ENCODE peak calls at places on chromosomes 16 and 17, in five cellular contexts. C, N, A, K and B are unnamed samples.

GRCh38 chr16:84834403-84834772 is 14.6 kb downstream of the CRISPLD2 start:
- DNase-seq in A (no peak), K (no peak), N (no peak), C (no peak), B (no peak)

GRCh38 chr17:61303334-61304096 is 96.1 kb upstream of the TBX2 start:
- DNase-seq in N (no peak), C (no peak), A (no peak), K (no peak), B (no peak)

GRCh38 chr16:54286067-54286329 is 589 bp downstream of the IRX3 start:
- DNase-seq in K (no peak), N (no peak), A (no peak), C (no peak), B (no peak)

GRCh38 chr16:64489449-64489848 is 632.4 kb downstream of the CDH11 start:
- DNase-seq in A (no peak), K (no peak), C (no peak), N (no peak), B (no peak)

GRCh38 chr16:62256406-62256805 is 220.2 kb upstream of the CDH8 start:
- DNase-seq in C (no peak), K (no peak), N (no peak), A (no peak), B (no peak)

GRCh38 chr17:78828470-78829185 is 12.0 kb downstream of the USP36 start:
- DNase-seq in N (no peak), A (no peak), K (no peak), C (no peak), B (no peak)

GRCh38 chr16:46728804-46729203 is 19.3 kb downstream of the MYLK3 start:
- DNase-seq in N (no peak), A (no peak), K (no peak), C (no peak), B (no peak)

GRCh38 chr17:80836658-80836965 is 155.0 kb upstream of the CHMP6 start:
- DNase-seq in K (no peak), N (no peak), C (no peak), A (no peak), B (no peak)

GRCh38 chr17:29881256-29881655 is 48.8 kb downstream of the SSH2 start:
- DNase-seq in K (no peak), C (no peak), A (no peak), N (no peak), B (no peak)

GRCh38 chr16:66905633-66906539 is 12.8 kb downstream of the CDH16 start:
- DNase-seq in N (no peak), C (no peak), A (peak), K (no peak), B (no peak)

GRCh38 chr16:58658796-58659211 is 25.8 kb downstream of the SLC38A7 start:
- DNase-seq in N (no peak), C (no peak), K (no peak), A (no peak), B (no peak)

GRCh38 chr16:77967054-77968035 is 55.0 kb upstream of the CLEC3A start:
- DNase-seq in A (no peak), K (no peak), N (no peak), C (no peak), B (no peak)

GRCh38 chr17:3964203-3965122 is at the start of gene ATP2A3:
- DNase-seq in K (peak), A (peak), N (no peak), C (peak), B (no peak)

GRCh38 chr17:69170377-69170776 is 28.7 kb upstream of the ABCA6 start:
- DNase-seq in A (no peak), N (no peak), K (no peak), C (no peak), B (no peak)

GRCh38 chr16:89954462-89954861 is 5.9 kb downstream of the DEF8 start:
- DNase-seq in A (no peak), C (no peak), K (no peak), N (no peak), B (no peak)
- TF ChIP-seq CTCF in A (no peak), C (no peak), K (no peak), N (no peak), B (no peak)

GRCh38 chr16:28090646-28091377 is 27.3 kb upstream of the GSG1L start:
- DNase-seq in C (no peak), N (no peak), A (no peak), K (no peak), B (peak)
- TF ChIP-seq CTCF in C (no peak), N (no peak), A (peak), K (no peak), B (peak)

GRCh38 chr17:8120520-8121443 is 2.5 kb upstream of the ALOXE3 start:
- DNase-seq in K (peak), A (peak), N (peak), C (peak), B (peak)
- TF ChIP-seq CTCF in K (peak), A (peak), N (no peak), C (peak), B (peak)

GRCh38 chr16:24499193-24499814 is 40.1 kb upstream of the RBBP6 start:
- DNase-seq in A (peak), N (no peak), K (peak), C (peak), B (peak)
- TF ChIP-seq CTCF in A (peak), N (no peak), K (no peak), C (peak), B (peak)

GRCh38 chr17:76707985-76708807 is 2.6 kb downstream of the MXRA7 start:
- DNase-seq in K (no peak), A (peak), C (no peak), N (no peak), B (peak)
- TF ChIP-seq CTCF in K (peak), A (peak), C (no peak), N (no peak), B (peak)

DNA sequence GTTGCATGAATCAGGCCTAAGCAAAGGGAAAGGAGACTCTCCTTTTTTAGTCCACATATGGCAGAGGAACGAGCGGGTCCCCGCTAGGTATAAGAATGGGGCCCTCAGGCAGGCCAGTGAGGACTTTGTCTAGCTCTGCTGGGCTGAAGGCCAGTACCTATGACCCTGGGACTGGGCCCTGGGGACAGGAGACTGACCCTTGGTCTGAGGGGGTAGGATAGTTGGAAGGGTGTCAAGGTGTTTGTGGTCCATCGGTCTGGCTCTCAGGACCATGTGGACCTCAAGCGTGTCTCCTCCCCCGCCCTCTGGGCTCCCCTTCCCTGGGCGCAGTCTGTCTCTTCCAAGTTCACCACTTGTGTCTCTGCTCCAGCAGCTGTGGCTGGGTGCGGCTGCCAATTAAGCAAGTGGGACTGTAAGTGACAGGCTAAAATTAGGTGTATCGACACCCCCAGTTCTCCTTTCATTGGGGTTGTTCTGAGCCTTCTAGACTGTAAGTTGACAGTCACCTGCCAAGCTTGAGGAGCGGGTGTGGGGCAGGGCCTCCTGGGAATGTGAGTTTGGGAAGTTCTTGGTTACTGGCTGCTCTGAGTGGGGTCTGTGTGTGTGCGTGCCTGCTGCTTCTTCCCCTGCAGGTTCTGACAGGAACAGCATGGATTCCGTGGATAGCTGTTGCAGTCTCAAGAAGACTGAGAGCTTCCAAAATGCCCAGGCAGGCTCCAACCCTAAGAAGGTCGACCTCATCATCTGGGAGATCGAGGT is 24.5 kb downstream of the AKAP1 start:
- DNase-seq in K (no peak), N (no peak), C (no peak), A (peak), B (peak)
- TF ChIP-seq CTCF in K (peak), N (no peak), C (no peak), A (peak), B (peak)

GRCh38 chr16:21727344-21727743 is 63.6 kb downstream of the OTOA start:
- DNase-seq in C (peak), K (no peak), N (no peak), A (no peak), B (no peak)
- TF ChIP-seq CTCF in C (no peak), K (no peak), N (no peak), A (no peak), B (no peak)

DNA sequence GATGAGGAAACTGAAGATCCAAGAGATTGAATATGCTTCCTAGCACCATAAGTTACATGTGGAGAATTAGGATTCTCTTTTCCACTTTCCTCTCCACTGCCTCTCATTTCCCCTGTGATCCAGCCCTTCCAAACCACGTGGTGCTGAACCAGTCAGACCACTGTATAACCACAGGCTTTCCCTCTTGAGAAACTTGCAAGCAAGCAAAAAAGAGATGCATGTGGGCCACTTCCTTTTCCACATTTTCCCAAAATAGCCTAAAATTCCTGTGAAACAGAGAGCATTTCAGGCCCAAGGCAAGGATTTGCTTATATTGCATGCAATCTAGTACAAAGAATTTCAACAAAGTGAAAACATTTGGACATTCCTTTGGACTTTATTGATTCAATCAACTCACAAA is 59.3 kb upstream of the KSR1 start:
- DNase-seq in A (no peak), C (no peak), N (no peak), K (no peak), B (no peak)
- TF ChIP-seq CTCF in A (no peak), C (no peak), N (no peak), K (no peak), B (no peak)

GRCh38 chr17:17167356-17167755 is 38.8 kb downstream of the PLD6 start:
- DNase-seq in K (no peak), A (no peak), N (no peak), C (no peak), B (no peak)
- TF ChIP-seq CTCF in K (no peak), A (no peak), N (no peak), C (no peak), B (no peak)

DNA sequence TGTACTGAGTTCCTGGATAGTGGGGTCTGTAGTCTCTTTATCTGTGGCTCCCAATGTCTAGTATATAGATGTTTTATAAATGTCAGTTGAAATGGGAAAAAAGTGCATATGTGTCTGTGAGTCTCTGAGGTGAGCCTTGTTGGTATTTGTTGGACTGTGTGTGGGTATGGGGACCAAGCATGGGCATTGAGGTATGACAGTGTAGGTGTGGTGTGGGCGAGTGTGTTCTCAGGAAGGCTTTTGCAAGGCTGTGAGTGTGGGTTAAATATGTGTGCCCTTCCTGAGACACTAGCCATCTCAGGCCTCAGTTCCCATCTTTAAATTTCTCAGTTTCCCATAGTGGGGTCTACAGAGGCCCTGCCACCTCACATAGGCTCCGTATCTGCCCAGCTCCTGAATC is 440.2 kb upstream of the CCL2 start:
- DNase-seq in A (no peak), C (no peak), K (no peak), N (no peak), B (no peak)
- TF ChIP-seq CTCF in A (no peak), C (no peak), K (no peak), N (no peak), B (no peak)